ENCODE peak calls at places on chromosomes 7 and 10, in seven cellular contexts. One of them, this sample, is unnamed.

GRCh38 chr7:105389090-105389650 is 449 bp upstream of the SRPK2 start:
- DNase-seq in upper lobe of left lung: peak; percentile 39
- DNase-seq in ovary: peak; percentile 45
- DNase-seq in adrenal gland: peak; percentile 67
- DNase-seq in uterus: peak; percentile 34
- DNase-seq in K562: no peak
- DNase-seq in IMR-90: peak; percentile 40
- DNase-seq in this sample: peak; percentile 23

GRCh38 chr10:75398238-75398629 is 3.3 kb downstream of the ZNF503 start:
- DNase-seq in upper lobe of left lung: no peak
- DNase-seq in ovary: no peak
- DNase-seq in adrenal gland: no peak
- DNase-seq in uterus: no peak
- DNase-seq in K562: no peak
- DNase-seq in IMR-90: no peak
- DNase-seq in this sample: no peak

GRCh38 chr7:16814987-16815386 is 10.2 kb upstream of the AGR2 start:
- DNase-seq in upper lobe of left lung: no peak
- DNase-seq in ovary: no peak
- DNase-seq in adrenal gland: no peak
- DNase-seq in uterus: no peak
- DNase-seq in K562: no peak
- DNase-seq in IMR-90: no peak
- DNase-seq in this sample: no peak

GRCh38 chr10:132448248-132448731 is 51.3 kb downstream of the PWWP2B start:
- DNase-seq in upper lobe of left lung: peak; percentile 96
- DNase-seq in ovary: peak; percentile 73
- DNase-seq in adrenal gland: peak; percentile 91
- DNase-seq in uterus: peak; percentile 78
- DNase-seq in K562: peak; percentile 88
- DNase-seq in IMR-90: no peak
- DNase-seq in this sample: peak; percentile 67

GRCh38 chr7:34320412-34320811 is 337.6 kb upstream of the NPSR1 start:
- DNase-seq in upper lobe of left lung: no peak
- DNase-seq in ovary: no peak
- DNase-seq in adrenal gland: peak; percentile 51
- DNase-seq in uterus: no peak
- DNase-seq in K562: no peak
- DNase-seq in IMR-90: no peak
- DNase-seq in this sample: no peak

GRCh38 chr10:80196270-80196949 is 8.9 kb downstream of the ANXA11 start:
- DNase-seq in upper lobe of left lung: peak; percentile 90
- DNase-seq in ovary: no peak
- DNase-seq in adrenal gland: no peak
- DNase-seq in uterus: no peak
- DNase-seq in K562: no peak
- DNase-seq in IMR-90: peak; percentile 61
- DNase-seq in this sample: no peak

GRCh38 chr10:43131906-43132305 is 6.3 kb upstream of the CSGALNACT2 start:
- DNase-seq in upper lobe of left lung: no peak
- DNase-seq in ovary: no peak
- DNase-seq in adrenal gland: peak; percentile 49
- DNase-seq in uterus: no peak
- DNase-seq in K562: peak; percentile 3
- DNase-seq in IMR-90: no peak
- DNase-seq in this sample: no peak

GRCh38 chr10:102262744-102263370 is 17.5 kb downstream of the GBF1 start:
- DNase-seq in upper lobe of left lung: no peak
- DNase-seq in ovary: no peak
- DNase-seq in adrenal gland: no peak
- DNase-seq in uterus: no peak
- DNase-seq in K562: no peak
- DNase-seq in IMR-90: no peak
- DNase-seq in this sample: no peak

GRCh38 chr7:149884016-149884415 is 10.2 kb downstream of the ATP6V0E2 start:
- DNase-seq in upper lobe of left lung: peak; percentile 57
- DNase-seq in ovary: no peak
- DNase-seq in adrenal gland: peak; percentile 67
- DNase-seq in uterus: no peak
- DNase-seq in K562: no peak
- DNase-seq in IMR-90: no peak
- DNase-seq in this sample: no peak

GRCh38 chr7:157840913-157841756 is 504.3 kb downstream of the DNAJB6 start:
- DNase-seq in upper lobe of left lung: no peak
- DNase-seq in ovary: no peak
- DNase-seq in adrenal gland: no peak
- DNase-seq in uterus: no peak
- DNase-seq in K562: no peak
- DNase-seq in IMR-90: no peak
- DNase-seq in this sample: no peak

GRCh38 chr10:25758041-25758457 is 176.0 kb upstream of the MYO3A start:
- DNase-seq in upper lobe of left lung: no peak
- DNase-seq in ovary: no peak
- DNase-seq in adrenal gland: peak; percentile 56
- DNase-seq in uterus: no peak
- DNase-seq in K562: peak; percentile 52
- DNase-seq in IMR-90: no peak
- DNase-seq in this sample: no peak

GRCh38 chr7:11831727-11832495 is at the start of gene THSD7A:
- DNase-seq in upper lobe of left lung: peak; percentile 45
- DNase-seq in ovary: peak; percentile 14
- DNase-seq in adrenal gland: peak; percentile 57
- DNase-seq in uterus: peak; percentile 20
- DNase-seq in K562: no peak
- DNase-seq in IMR-90: peak; percentile 13
- DNase-seq in this sample: peak; percentile 80

GRCh38 chr7:23473848-23474097 is 3.5 kb upstream of the IGF2BP3 start:
- DNase-seq in upper lobe of left lung: no peak
- DNase-seq in ovary: no peak
- DNase-seq in adrenal gland: no peak
- DNase-seq in uterus: no peak
- DNase-seq in K562: no peak
- DNase-seq in IMR-90: no peak
- DNase-seq in this sample: no peak

GRCh38 chr7:84237533-84238173 is 43.1 kb upstream of the SEMA3A start:
- DNase-seq in upper lobe of left lung: no peak
- DNase-seq in ovary: no peak
- DNase-seq in adrenal gland: no peak
- DNase-seq in uterus: no peak
- DNase-seq in K562: no peak
- DNase-seq in IMR-90: peak; percentile 99
- DNase-seq in this sample: no peak

GRCh38 chr7:104931181-104931781 is 82.7 kb upstream of the KMT2E start:
- DNase-seq in upper lobe of left lung: no peak
- DNase-seq in ovary: no peak
- DNase-seq in adrenal gland: no peak
- DNase-seq in uterus: peak; percentile 38
- DNase-seq in K562: no peak
- DNase-seq in IMR-90: no peak
- DNase-seq in this sample: no peak

GRCh38 chr7:95209276-95209675 is 115.1 kb downstream of the PON1 start:
- DNase-seq in upper lobe of left lung: no peak
- DNase-seq in ovary: no peak
- DNase-seq in adrenal gland: no peak
- DNase-seq in uterus: no peak
- DNase-seq in K562: no peak
- DNase-seq in IMR-90: no peak
- DNase-seq in this sample: no peak

GRCh38 chr7:119903090-119903489 is 369.9 kb upstream of the KCND2 start:
- DNase-seq in upper lobe of left lung: no peak
- DNase-seq in ovary: no peak
- DNase-seq in adrenal gland: no peak
- DNase-seq in uterus: no peak
- DNase-seq in K562: no peak
- DNase-seq in IMR-90: no peak
- DNase-seq in this sample: no peak

GRCh38 chr7:106485031-106485551 is 175.9 kb downstream of the CCDC71L start:
- DNase-seq in upper lobe of left lung: no peak
- DNase-seq in ovary: no peak
- DNase-seq in adrenal gland: no peak
- DNase-seq in uterus: no peak
- DNase-seq in K562: no peak
- DNase-seq in IMR-90: peak; percentile 91
- DNase-seq in this sample: no peak

GRCh38 chr10:7258948-7259523 is 151.8 kb downstream of the SFMBT2 start:
- DNase-seq in upper lobe of left lung: no peak
- DNase-seq in ovary: no peak
- DNase-seq in adrenal gland: peak; percentile 66
- DNase-seq in uterus: no peak
- DNase-seq in K562: no peak
- DNase-seq in IMR-90: no peak
- DNase-seq in this sample: no peak

GRCh38 chr7:138898255-138898654 is 82.9 kb downstream of the KIAA1549 start:
- DNase-seq in upper lobe of left lung: no peak
- DNase-seq in ovary: no peak
- DNase-seq in adrenal gland: no peak
- DNase-seq in uterus: no peak
- DNase-seq in K562: no peak
- DNase-seq in IMR-90: no peak
- DNase-seq in this sample: no peak

GRCh38 chr7:44044315-44045225 is at the start of gene DBNL:
- DNase-seq in upper lobe of left lung: peak; percentile 97
- DNase-seq in ovary: peak; percentile 89
- DNase-seq in adrenal gland: peak; percentile 96
- DNase-seq in uterus: peak; percentile 90
- DNase-seq in K562: peak; percentile 92
- DNase-seq in IMR-90: peak; percentile 78
- DNase-seq in this sample: peak; percentile 93
- TF ChIP-seq POLR2A in upper lobe of left lung: no peak
- TF ChIP-seq POLR2A in ovary: peak; percentile 55
- TF ChIP-seq POLR2A in adrenal gland: peak; percentile 24
- TF ChIP-seq POLR2A in uterus: peak; percentile 73
- TF ChIP-seq POLR2A in K562: peak; percentile 96
- TF ChIP-seq POLR2A in IMR-90: no peak
- TF ChIP-seq POLR2A in this sample: peak; percentile 27

GRCh38 chr7:155252388-155252957 is 45.2 kb upstream of the INSIG1 start:
- DNase-seq in upper lobe of left lung: no peak
- DNase-seq in ovary: no peak
- DNase-seq in adrenal gland: no peak
- DNase-seq in uterus: no peak
- DNase-seq in K562: no peak
- DNase-seq in IMR-90: peak; percentile 13
- DNase-seq in this sample: no peak

GRCh38 chr7:155255071-155255470 is 42.6 kb upstream of the INSIG1 start:
- DNase-seq in upper lobe of left lung: no peak
- DNase-seq in ovary: no peak
- DNase-seq in adrenal gland: no peak
- DNase-seq in uterus: no peak
- DNase-seq in K562: no peak
- DNase-seq in IMR-90: no peak
- DNase-seq in this sample: no peak

GRCh38 chr7:155252958-155253501 is 44.6 kb upstream of the INSIG1 start:
- DNase-seq in upper lobe of left lung: no peak
- DNase-seq in ovary: no peak
- DNase-seq in adrenal gland: no peak
- DNase-seq in uterus: no peak
- DNase-seq in K562: no peak
- DNase-seq in IMR-90: no peak
- DNase-seq in this sample: no peak

GRCh38 chr7:155255660-155256059 is 42.0 kb upstream of the INSIG1 start:
- DNase-seq in upper lobe of left lung: no peak
- DNase-seq in ovary: no peak
- DNase-seq in adrenal gland: no peak
- DNase-seq in uterus: no peak
- DNase-seq in K562: no peak
- DNase-seq in IMR-90: peak; percentile 41
- DNase-seq in this sample: no peak

DNA sequence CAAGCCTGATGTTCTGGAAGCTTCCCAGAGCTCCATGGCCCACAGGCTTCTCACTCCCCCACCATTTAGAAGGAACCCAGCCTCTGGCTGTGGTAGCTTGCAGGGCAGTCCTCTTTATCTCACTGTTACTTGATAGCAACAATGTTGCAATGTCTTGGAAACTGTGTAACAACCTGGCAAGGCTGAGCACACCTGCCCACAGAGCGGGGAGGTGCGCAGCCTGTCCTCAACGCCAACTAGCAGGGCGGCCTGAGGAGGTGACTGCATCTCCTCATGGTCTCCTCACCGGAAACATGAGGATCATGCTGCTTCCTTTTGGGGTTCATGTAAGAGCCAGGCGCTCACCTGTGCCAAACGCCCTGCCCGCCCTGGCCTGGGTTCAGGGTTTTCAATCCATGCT is 43.7 kb upstream of the INSIG1 start:
- DNase-seq in upper lobe of left lung: no peak
- DNase-seq in ovary: no peak
- DNase-seq in adrenal gland: no peak
- DNase-seq in uterus: no peak
- DNase-seq in K562: no peak
- DNase-seq in IMR-90: no peak
- DNase-seq in this sample: no peak
- TF ChIP-seq POLR2A in upper lobe of left lung: no peak
- TF ChIP-seq POLR2A in ovary: no peak
- TF ChIP-seq POLR2A in adrenal gland: no peak
- TF ChIP-seq POLR2A in uterus: no peak
- TF ChIP-seq POLR2A in K562: no peak
- TF ChIP-seq POLR2A in IMR-90: no peak
- TF ChIP-seq POLR2A in this sample: no peak

DNA sequence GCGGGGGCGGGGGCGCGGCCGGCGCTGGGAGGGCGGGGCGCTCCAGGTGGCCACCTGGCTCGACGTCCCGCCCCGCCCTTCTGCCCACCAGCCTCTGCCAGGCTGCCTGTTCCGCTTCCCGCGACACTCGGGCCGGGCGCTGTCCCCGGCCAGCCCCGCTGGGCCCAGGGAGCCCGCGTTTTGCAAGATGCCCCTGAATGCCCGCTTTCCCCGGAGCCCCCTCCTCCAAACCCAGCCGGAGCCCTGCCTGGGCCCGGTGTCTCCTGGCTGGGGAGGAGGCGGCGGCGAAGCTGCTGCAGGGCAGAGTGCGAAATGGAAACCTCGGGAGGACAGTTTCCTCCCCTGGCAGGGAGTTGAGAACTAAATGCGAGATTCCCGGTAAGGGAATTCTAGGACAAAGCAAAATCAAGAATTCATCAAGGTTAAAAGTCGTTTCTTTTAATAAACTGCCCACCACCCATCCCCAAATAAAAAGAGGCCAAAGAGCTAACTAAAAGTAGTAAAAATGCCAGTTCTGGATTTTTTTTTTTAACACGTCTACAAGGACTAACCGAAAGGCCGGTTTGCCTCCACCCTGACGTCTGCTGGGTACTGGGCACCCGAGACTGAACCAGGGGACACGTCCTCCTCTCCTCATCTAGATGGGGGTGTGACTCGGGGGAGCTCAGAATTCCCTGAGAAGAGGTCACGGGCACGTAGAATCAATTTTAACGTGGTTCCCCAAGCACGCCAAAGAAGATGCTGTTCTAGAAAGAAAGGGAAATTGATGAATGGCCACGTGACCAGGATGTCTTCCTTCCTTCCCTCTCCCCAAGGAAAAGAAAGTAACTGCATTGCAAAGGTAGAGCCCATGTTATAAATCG is 200.4 kb upstream of the NFE2L3 start:
- DNase-seq in upper lobe of left lung: no peak
- DNase-seq in ovary: peak; percentile 25
- DNase-seq in adrenal gland: peak; percentile 53
- DNase-seq in uterus: no peak
- DNase-seq in K562: no peak
- DNase-seq in IMR-90: no peak
- DNase-seq in this sample: peak; percentile 33
- TF ChIP-seq POLR2A in upper lobe of left lung: no peak
- TF ChIP-seq POLR2A in ovary: no peak
- TF ChIP-seq POLR2A in adrenal gland: peak; percentile 62
- TF ChIP-seq POLR2A in uterus: peak; percentile 41
- TF ChIP-seq POLR2A in K562: no peak
- TF ChIP-seq POLR2A in IMR-90: no peak
- TF ChIP-seq POLR2A in this sample: no peak

GRCh38 chr7:945556-946255 is 8.8 kb downstream of the ADAP1 start:
- DNase-seq in upper lobe of left lung: peak; percentile 92
- DNase-seq in ovary: no peak
- DNase-seq in adrenal gland: no peak
- DNase-seq in uterus: no peak
- DNase-seq in K562: no peak
- DNase-seq in IMR-90: no peak
- DNase-seq in this sample: peak; percentile 81
- TF ChIP-seq POLR2A in upper lobe of left lung: no peak
- TF ChIP-seq POLR2A in ovary: no peak
- TF ChIP-seq POLR2A in adrenal gland: no peak
- TF ChIP-seq POLR2A in uterus: peak; percentile 43
- TF ChIP-seq POLR2A in K562: no peak
- TF ChIP-seq POLR2A in IMR-90: no peak
- TF ChIP-seq POLR2A in this sample: no peak